ENCODE peak calls at places on chromosomes 1 and 21, in five cellular contexts. Q is tibial artery, E is activated B cell treated with CpG ODN at 0.5 μM for 24 hours, J is body of pancreas, X is ascending aorta. Z is an unnamed sample.

GRCh38 chr1:63739452-63739851 is 34.4 kb upstream of the ROR1 start:
- DNase-seq in E (no peak), Q (no peak), X (no peak), J (no peak), Z (no peak)

GRCh38 chr1:5724847-5725246 is 267.4 kb downstream of the NPHP4 start:
- DNase-seq in E (no peak), J (no peak), Q (no peak), X (no peak), Z (no peak)

GRCh38 chr1:6447016-6447817 is 18.8 kb downstream of the TNFRSF25 start:
- DNase-seq in X (no peak), E (no peak), Q (no peak), J (no peak), Z (peak)

GRCh38 chr1:212559929-212560328 is 48.6 kb upstream of the ATF3 start:
- DNase-seq in Q (peak), X (no peak), E (no peak), J (peak), Z (no peak)

GRCh38 chr1:228369608-228370438 is 36.8 kb downstream of the TRIM11 start:
- DNase-seq in Q (no peak), X (no peak), J (peak), E (no peak), Z (no peak)

GRCh38 chr1:244444854-244445253 is 6.9 kb downstream of the ADSS2 start:
- DNase-seq in E (no peak), Q (no peak), J (no peak), X (no peak), Z (no peak)

GRCh38 chr1:44608141-44608540 is 66.1 kb downstream of the TMEM53 start:
- DNase-seq in E (no peak), X (no peak), J (no peak), Q (no peak), Z (no peak)

GRCh38 chr1:245679796-245680195 is 525.0 kb downstream of the KIF26B start:
- DNase-seq in Q (no peak), J (no peak), E (no peak), X (no peak), Z (no peak)

GRCh38 chr1:248817065-248817464 is 8.7 kb downstream of the SH3BP5L start:
- DNase-seq in Q (no peak), X (no peak), E (no peak), J (no peak), Z (no peak)

GRCh38 chr1:60044881-60045280 is 28.7 kb downstream of the C1orf87 start:
- DNase-seq in Q (no peak), X (no peak), E (no peak), J (no peak), Z (no peak)

GRCh38 chr1:31760901-31761470 is 3.2 kb downstream of the ADGRB2 start:
- DNase-seq in J (peak), Q (peak), X (peak), E (peak), Z (peak)

GRCh38 chr1:9833632-9834031 is 9.9 kb upstream of the CLSTN1 start:
- DNase-seq in Q (no peak), E (no peak), J (no peak), X (no peak), Z (no peak)

GRCh38 chr1:244080343-244080929 is 29.4 kb downstream of the ZBTB18 start:
- DNase-seq in E (no peak), Q (no peak), J (no peak), X (no peak), Z (no peak)

GRCh38 chr1:15870421-15870820 is 22.9 kb downstream of the SPEN start:
- DNase-seq in X (no peak), J (no peak), Q (no peak), E (no peak), Z (no peak)

GRCh38 chr1:150076985-150077384 is 9.4 kb downstream of the VPS45 start:
- DNase-seq in Q (no peak), J (no peak), X (no peak), E (no peak), Z (no peak)

GRCh38 chr1:99621340-99621901 is 24.5 kb upstream of the PALMD start:
- DNase-seq in X (no peak), Q (no peak), E (no peak), J (no peak), Z (no peak)

GRCh38 chr1:176241385-176242015 is 34.4 kb upstream of the COP1 start:
- DNase-seq in E (no peak), J (no peak), Q (no peak), X (no peak), Z (no peak)

GRCh38 chr1:202162418-202163280 is 2.2 kb upstream of the PTPN7 start:
- DNase-seq in X (no peak), Q (no peak), E (no peak), J (no peak), Z (no peak)

GRCh38 chr1:16204634-16205332 is 7.7 kb downstream of the ARHGEF19 start:
- DNase-seq in Q (no peak), X (no peak), J (peak), E (no peak), Z (no peak)

GRCh38 chr1:202046227-202046626 is 35.8 kb downstream of the ELF3 start:
- DNase-seq in E (no peak), J (peak), Q (no peak), X (no peak), Z (no peak)

GRCh38 chr1:76336951-76337371 is 262.4 kb downstream of the ST6GALNAC3 start:
- DNase-seq in Q (no peak), J (peak), X (no peak), E (no peak), Z (no peak)

GRCh38 chr1:41479000-41479807 is 5.3 kb downstream of the EDN2 start:
- DNase-seq in X (no peak), E (no peak), Q (no peak), J (no peak), Z (no peak)

GRCh38 chr1:55056632-55056992 is 17.3 kb downstream of the PCSK9 start:
- DNase-seq in E (no peak), J (no peak), X (no peak), Q (no peak), Z (no peak)

GRCh38 chr1:157176591-157177121 is 38.5 kb upstream of the ETV3 start:
- DNase-seq in E (no peak), Q (no peak), J (no peak), X (no peak), Z (no peak)

GRCh38 chr21:45163413-45164123 is 89.2 kb downstream of the ADARB1 start:
- DNase-seq in X (no peak), E (no peak), J (no peak), Q (no peak), Z (no peak)

GRCh38 chr1:103949714-103950113 is 200.0 kb downstream of the AMY1C start:
- DNase-seq in E (no peak), X (no peak), Q (no peak), J (no peak), Z (no peak)

GRCh38 chr21:42461881-42462877 is 33.8 kb downstream of the RSPH1 start:
- DNase-seq in J (peak), E (peak), X (no peak), Q (no peak), Z (no peak)

GRCh38 chr1:236893626-236894545 is 98.8 kb downstream of the MTR start:
- DNase-seq in J (no peak), Q (no peak), E (no peak), X (no peak), Z (no peak)

GRCh38 chr1:155006601-155007101 is 4.0 kb downstream of the ZBTB7B start:
- DNase-seq in Q (no peak), E (no peak), X (no peak), J (no peak), Z (no peak)

GRCh38 chr1:161198206-161198876 is 513 bp downstream of the ADAMTS4 start:
- DNase-seq in Q (no peak), J (no peak), X (no peak), E (no peak), Z (peak)

GRCh38 chr1:173507205-173507846 is 30.2 kb downstream of the PRDX6 start:
- DNase-seq in J (no peak), X (no peak), Q (no peak), E (no peak), Z (no peak)

GRCh38 chr1:211667065-211667617 is 8.3 kb downstream of the NEK2 start:
- DNase-seq in X (no peak), Q (no peak), J (no peak), E (no peak), Z (no peak)

GRCh38 chr1:218350909-218351616 is 5.9 kb downstream of the TGFB2 start:
- DNase-seq in Q (no peak), J (no peak), X (no peak), E (no peak), Z (no peak)

GRCh38 chr21:35721701-35722100 is 338.6 kb downstream of the SETD4 start:
- DNase-seq in E (no peak), Q (no peak), J (no peak), X (no peak), Z (no peak)

GRCh38 chr1:65068202-65069011 is 79.6 kb upstream of the AK4 start:
- DNase-seq in J (peak), X (no peak), E (no peak), Q (no peak), Z (no peak)

GRCh38 chr1:203478986-203479385 is 3.4 kb downstream of the PRELP start:
- DNase-seq in X (no peak), Q (no peak), J (no peak), E (no peak), Z (no peak)

GRCh38 chr1:203481186-203481585 is 5.6 kb downstream of the PRELP start:
- DNase-seq in J (no peak), Q (no peak), X (no peak), E (no peak), Z (no peak)

GRCh38 chr1:203480525-203481084 is 5.0 kb downstream of the PRELP start:
- DNase-seq in X (peak), E (no peak), J (peak), Q (peak), Z (no peak)

GRCh38 chr1:203479646-203480045 is 4.0 kb downstream of the PRELP start:
- DNase-seq in J (no peak), X (no peak), Q (no peak), E (no peak), Z (no peak)

DNA sequence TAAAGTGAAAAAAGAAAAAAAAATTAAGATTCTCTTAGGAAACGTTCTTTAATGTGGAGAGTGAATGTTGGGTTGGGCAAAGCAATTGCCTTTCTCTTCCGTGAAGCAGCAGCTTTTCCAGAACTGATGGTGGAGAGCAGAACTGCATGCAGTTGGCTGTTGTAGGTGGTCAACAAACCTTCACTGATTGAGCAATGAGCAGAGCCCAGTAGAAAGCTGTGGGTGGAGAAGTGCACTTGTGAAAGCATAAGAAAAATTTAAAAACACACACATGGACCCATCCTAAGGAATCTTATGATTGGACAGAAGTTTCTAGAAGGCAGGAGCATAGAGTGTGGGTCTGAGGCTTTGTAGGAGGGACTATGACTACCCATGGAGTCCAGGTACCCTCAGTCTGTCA is 4.5 kb downstream of the PRELP start:
- DNase-seq in X (no peak), E (no peak), Q (no peak), J (no peak), Z (no peak)
- TF ChIP-seq CTCF in X (peak), E (no peak), Q (peak), J (no peak), Z (no peak)

GRCh38 chr1:182244451-182244850 is 147.1 kb downstream of the GLUL start:
- DNase-seq in X (no peak), Q (no peak), E (no peak), J (no peak), Z (no peak)
- TF ChIP-seq CTCF in X (no peak), Q (no peak), E (no peak), J (no peak), Z (no peak)

GRCh38 chr1:39187276-39188046 is 17.0 kb upstream of the MACF1 start:
- DNase-seq in J (no peak), Q (no peak), E (no peak), X (no peak), Z (no peak)

GRCh38 chr1:39182804-39183203 is 21.7 kb upstream of the MACF1 start:
- DNase-seq in E (no peak), J (no peak), Q (no peak), X (no peak), Z (no peak)

GRCh38 chr1:39184354-39184818 is 20.1 kb upstream of the MACF1 start:
- DNase-seq in E (no peak), J (no peak), Q (no peak), X (no peak), Z (no peak)

GRCh38 chr1:39181311-39181710 is 23.2 kb upstream of the MACF1 start:
- DNase-seq in J (no peak), E (no peak), Q (no peak), X (no peak), Z (no peak)

DNA sequence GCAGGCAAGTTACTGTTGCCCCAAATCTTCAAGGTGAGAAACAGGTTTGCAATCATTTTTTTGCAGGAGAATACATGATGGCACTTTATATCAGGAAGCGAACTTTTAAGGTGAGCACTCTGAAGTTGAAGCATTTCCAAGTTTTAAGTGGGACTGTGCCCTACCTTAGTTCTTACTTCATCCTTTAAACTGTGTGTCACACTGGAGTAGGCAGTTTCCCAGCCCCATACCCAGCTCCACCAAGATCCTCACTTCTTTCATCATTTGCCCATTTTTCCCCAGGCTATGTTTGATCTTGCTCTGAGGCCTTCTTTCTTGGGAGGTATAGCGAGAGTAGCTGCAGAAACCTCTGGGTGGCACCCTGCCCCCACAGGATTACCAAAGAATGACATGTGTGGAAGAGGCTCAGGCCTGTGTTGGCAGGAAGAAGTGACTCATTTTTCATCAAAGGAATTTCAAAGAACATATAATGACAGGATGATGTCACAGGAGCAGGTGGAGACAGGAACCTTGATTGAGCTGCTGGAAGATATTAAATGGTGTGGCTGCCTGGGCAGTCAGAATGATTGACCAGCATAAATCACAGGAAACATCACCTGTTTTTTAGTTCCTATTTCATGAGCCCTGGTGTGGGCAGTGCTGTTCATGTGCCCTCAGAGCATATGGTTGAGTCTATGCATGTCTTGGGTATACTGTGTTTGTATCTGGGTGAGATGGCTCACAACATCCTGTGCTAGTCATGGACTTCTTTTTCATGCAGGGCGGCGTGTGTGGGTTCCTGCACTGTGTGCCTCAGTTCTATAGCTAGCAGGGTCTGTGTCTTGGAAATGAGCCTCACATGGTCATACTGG is 20.8 kb upstream of the MACF1 start:
- DNase-seq in Q (peak), J (peak), X (no peak), E (no peak), Z (no peak)
- TF ChIP-seq CTCF in Q (peak), J (peak), X (no peak), E (no peak), Z (peak)

GRCh38 chr1:152497273-152497672 is 13.3 kb upstream of the LCE5A start:
- DNase-seq in J (no peak), X (no peak), E (no peak), Q (no peak), Z (no peak)
- TF ChIP-seq CTCF in J (peak), X (no peak), E (no peak), Q (no peak), Z (no peak)

GRCh38 chr1:2053217-2053616 is 3.0 kb downstream of the PRKCZ start:
- DNase-seq in J (no peak), X (no peak), Q (no peak), E (no peak), Z (no peak)
- TF ChIP-seq CTCF in J (no peak), X (no peak), Q (no peak), E (no peak), Z (no peak)

GRCh38 chr1:8572106-8572505 is 245.3 kb downstream of the RERE start:
- DNase-seq in Q (no peak), E (no peak), J (no peak), X (no peak), Z (no peak)
- TF ChIP-seq CTCF in Q (no peak), E (no peak), J (no peak), X (no peak), Z (no peak)

GRCh38 chr1:90705910-90706309 is 11.2 kb downstream of the BARHL2 start:
- DNase-seq in X (no peak), E (no peak), Q (no peak), J (no peak), Z (no peak)

GRCh38 chr1:90706437-90707362 is 10.4 kb downstream of the BARHL2 start:
- DNase-seq in E (no peak), J (peak), Q (peak), X (no peak), Z (peak)

GRCh38 chr1:90708236-90708786 is 8.8 kb downstream of the BARHL2 start:
- DNase-seq in Q (no peak), E (no peak), J (no peak), X (no peak), Z (no peak)

GRCh38 chr1:90707363-90707710 is 9.8 kb downstream of the BARHL2 start:
- DNase-seq in E (no peak), J (peak), Q (no peak), X (no peak), Z (peak)

DNA sequence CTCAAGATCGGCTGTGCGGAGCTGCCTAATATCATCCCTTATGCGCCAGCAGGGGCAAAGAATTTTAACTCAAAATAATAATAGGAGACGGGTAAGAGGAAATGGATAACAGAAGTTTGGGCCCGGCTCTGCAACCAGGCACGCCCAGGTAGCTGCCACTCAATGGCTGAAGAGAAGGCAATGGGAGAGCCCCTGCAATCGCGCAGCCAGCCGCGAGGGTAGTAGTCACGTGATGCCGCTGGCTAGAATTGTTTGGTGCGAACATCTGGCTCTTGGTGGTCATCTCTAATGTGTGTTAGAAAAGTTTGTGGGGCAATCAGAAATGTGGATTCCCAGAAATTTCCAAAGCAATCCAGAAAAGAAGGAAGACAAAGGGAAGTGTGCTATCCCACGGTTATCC is 12.3 kb downstream of the BARHL2 start:
- DNase-seq in X (no peak), E (no peak), Q (no peak), J (no peak), Z (no peak)
- TF ChIP-seq CTCF in X (no peak), E (no peak), Q (no peak), J (no peak), Z (no peak)

DNA sequence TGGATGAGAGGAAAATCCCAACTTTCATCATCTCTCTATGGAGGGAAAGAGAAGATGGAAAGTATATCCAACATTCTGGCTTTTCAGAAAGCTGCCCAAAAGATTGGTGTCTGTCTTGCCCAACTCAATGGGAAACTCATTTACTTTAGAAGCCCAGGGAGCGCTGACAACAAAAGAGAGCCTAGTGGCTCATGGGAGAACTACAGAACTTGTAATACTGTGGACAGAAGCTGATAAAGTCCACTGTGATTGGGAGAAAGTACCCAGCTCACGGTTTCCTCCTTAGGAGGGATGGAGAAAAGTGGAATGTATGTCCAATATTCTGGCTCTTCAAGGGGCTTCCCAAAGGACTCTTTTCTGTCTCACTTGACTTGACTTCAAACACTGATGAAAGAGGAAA is 66.0 kb downstream of the RGS21 start:
- DNase-seq in E (no peak), X (no peak), J (no peak), Q (no peak), Z (no peak)
- TF ChIP-seq CTCF in E (no peak), X (no peak), J (no peak), Q (no peak), Z (no peak)

GRCh38 chr1:185111873-185112272 is 44.9 kb downstream of the TRMT1L start:
- DNase-seq in E (no peak), Q (no peak), X (no peak), J (no peak), Z (no peak)
- TF ChIP-seq CTCF in E (no peak), Q (no peak), X (no peak), J (no peak), Z (no peak)